ENCODE peak calls at places on chromosomes 6 and 20, in seven cellular contexts. Z, Q, E, G, D, J and S are unnamed samples.
A peak's percentile ranks its signal among the peaks of the same experiment; 100 is the strongest.

GRCh38 chr6:133671376-133671775 is 217.5 kb upstream of the TCF21 start:
- DNase-seq in Z (no peak), Q (no peak), E (no peak), G (no peak), D (no peak), J (no peak), S (no peak)

GRCh38 chr6:44221291-44221960 is 2.0 kb upstream of the SLC29A1 start:
- DNase-seq in Z (peak; percentile 98), Q (peak; percentile 94), E (peak; percentile 93), G (peak; percentile 83), D (peak; percentile 35), J (peak; percentile 61), S (peak; percentile 70)

GRCh38 chr6:30824698-30825097 is 59.6 kb upstream of the DDR1 start:
- DNase-seq in Z (no peak), Q (no peak), E (no peak), G (no peak), D (peak; percentile 21), J (no peak), S (no peak)

GRCh38 chr20:32333181-32333987 is 24.7 kb upstream of the ASXL1 start:
- DNase-seq in Z (peak; percentile 25), Q (no peak), E (no peak), G (no peak), D (no peak), J (no peak), S (no peak)

GRCh38 chr6:38117281-38117680 is 297.8 kb downstream of the ZFAND3 start:
- DNase-seq in Z (no peak), Q (no peak), E (no peak), G (no peak), D (no peak), J (no peak), S (no peak)

GRCh38 chr6:136639671-136640070 is 89.4 kb upstream of the MAP7 start:
- DNase-seq in Z (no peak), Q (no peak), E (no peak), G (peak; percentile 14), D (no peak), J (no peak), S (no peak)

GRCh38 chr6:43993881-43994523 is 133.2 kb downstream of the MRPL14 start:
- DNase-seq in Z (peak; percentile 73), Q (no peak), E (no peak), G (peak; percentile 84), D (no peak), J (no peak), S (no peak)

GRCh38 chr6:150377211-150377781 is 8.5 kb downstream of the IYD start:
- DNase-seq in Z (peak; percentile 31), Q (no peak), E (no peak), G (peak; percentile 91), D (no peak), J (no peak), S (no peak)

GRCh38 chr6:2760882-2761842 is 4.0 kb upstream of the WRNIP1 start:
- DNase-seq in Z (no peak), Q (no peak), E (no peak), G (no peak), D (no peak), J (no peak), S (no peak)

GRCh38 chr6:42751055-42751454 is 5.2 kb upstream of the TBCC start:
- DNase-seq in Z (no peak), Q (no peak), E (no peak), G (peak; percentile 88), D (no peak), J (no peak), S (no peak)

GRCh38 chr6:19465760-19466159 is 371.4 kb upstream of the ID4 start:
- DNase-seq in Z (no peak), Q (no peak), E (peak; percentile 79), G (peak; percentile 52), D (peak; percentile 76), J (no peak), S (no peak)

GRCh38 chr20:34172926-34173325 is 60.9 kb upstream of the EIF2S2 start:
- DNase-seq in Z (no peak), Q (no peak), E (no peak), G (no peak), D (no peak), J (no peak), S (no peak)